ENCODE peak calls at places on chromosomes 16 and 17, in five cellular contexts. Q is colonic mucosa, V is endothelial cell, I is keratinocyte, L is HCT116. C is an unnamed sample.

GRCh38 chr16:65202461-65202860 is 80.6 kb upstream of the CDH11 start:
- DNase-seq in Q (no peak), V (no peak), I (peak; percentile 5), L (no peak), C (no peak)

GRCh38 chr17:81691196-81691595 is 7.4 kb downstream of the HGS start:
- DNase-seq in Q (no peak), V (no peak), I (no peak), L (no peak), C (no peak)

GRCh38 chr16:3503513-3503912 is 2.7 kb downstream of the CLUAP1 start:
- DNase-seq in Q (no peak), V (no peak), I (no peak), L (no peak), C (peak; percentile 25)

GRCh38 chr17:10600551-10600950 is 51.1 kb upstream of the MYH2 start:
- DNase-seq in Q (no peak), V (no peak), I (no peak), L (no peak), C (no peak)

GRCh38 chr16:9895817-9896216 is 286.4 kb downstream of the GRIN2A start:
- DNase-seq in Q (no peak), V (no peak), I (no peak), L (no peak), C (no peak)

GRCh38 chr17:28473542-28473941 is at the start of gene SLC13A2:
- DNase-seq in Q (peak; percentile 82), V (no peak), I (no peak), L (no peak), C (peak; percentile 28)

GRCh38 chr17:32298298-32298697 is 32.7 kb downstream of the RHBDL3 start:
- DNase-seq in Q (no peak), V (no peak), I (no peak), L (no peak), C (no peak)

GRCh38 chr16:82630219-82630618 is 3.5 kb downstream of the CDH13 start:
- DNase-seq in Q (no peak), V (no peak), I (no peak), L (no peak), C (no peak)

GRCh38 chr16:30769379-30770089 is 7.4 kb downstream of the RNF40 start:
- DNase-seq in Q (no peak), V (no peak), I (no peak), L (no peak), C (no peak)

GRCh38 chr16:67666032-67666537 is 465 bp downstream of the ENKD1 start:
- DNase-seq in Q (no peak), V (peak; percentile 49), I (no peak), L (no peak), C (peak; percentile 70)

GRCh38 chr17:82320956-82321927 is 3.8 kb upstream of the CD7 start:
- DNase-seq in Q (no peak), V (peak; percentile 66), I (no peak), L (no peak), C (no peak)

GRCh38 chr17:75749545-75750389 is 15.2 kb downstream of the GALK1 start:
- DNase-seq in Q (peak; percentile 87), V (peak; percentile 89), I (no peak), L (no peak), C (peak; percentile 87)

GRCh38 chr16:67804853-67805542 is 1.4 kb downstream of the RANBP10 start:
- DNase-seq in Q (no peak), V (no peak), I (no peak), L (no peak), C (no peak)

GRCh38 chr17:74213897-74214386 is 571 bp downstream of the TTYH2 start:
- DNase-seq in Q (peak; percentile 30), V (no peak), I (no peak), L (no peak), C (peak; percentile 39)

GRCh38 chr17:77287432-77288068 is 146.8 kb downstream of the SEC14L1 start:
- DNase-seq in Q (peak; percentile 61), V (peak; percentile 47), I (peak; percentile 76), L (peak; percentile 92), C (no peak)

DNA sequence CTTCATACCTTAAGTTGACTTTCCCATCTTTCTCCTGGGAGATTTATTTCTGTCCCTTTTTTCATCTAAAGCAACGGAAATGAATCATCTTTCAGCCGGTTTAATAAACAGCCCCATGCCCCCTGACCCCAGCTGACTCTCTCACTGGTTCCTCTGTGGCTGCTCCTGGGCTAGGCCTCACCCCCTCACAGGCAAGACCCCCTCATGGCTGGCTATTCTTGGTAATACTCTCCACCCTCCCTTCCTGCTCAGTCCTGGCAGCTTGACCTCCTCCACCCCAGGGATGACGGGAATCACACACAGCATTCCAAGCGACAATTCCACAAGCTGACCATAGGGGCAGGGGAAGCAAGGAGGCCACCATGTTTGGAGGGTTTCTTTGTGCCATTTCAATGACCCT is 1.5 kb upstream of the ADAP2 start:
- DNase-seq in Q (no peak), V (no peak), I (no peak), L (no peak), C (peak; percentile 31)
- TF ChIP-seq CTCF in Q (no peak), V (no peak), I (no peak), L (no peak), C (no peak)

GRCh38 chr16:81585785-81586184 is 141.2 kb downstream of the CMIP start:
- DNase-seq in Q (no peak), V (peak; percentile 46), I (no peak), L (peak; percentile 64), C (no peak)
- TF ChIP-seq CTCF in Q (no peak), V (peak; percentile 43), I (peak; percentile 50), L (no peak), C (no peak)

DNA sequence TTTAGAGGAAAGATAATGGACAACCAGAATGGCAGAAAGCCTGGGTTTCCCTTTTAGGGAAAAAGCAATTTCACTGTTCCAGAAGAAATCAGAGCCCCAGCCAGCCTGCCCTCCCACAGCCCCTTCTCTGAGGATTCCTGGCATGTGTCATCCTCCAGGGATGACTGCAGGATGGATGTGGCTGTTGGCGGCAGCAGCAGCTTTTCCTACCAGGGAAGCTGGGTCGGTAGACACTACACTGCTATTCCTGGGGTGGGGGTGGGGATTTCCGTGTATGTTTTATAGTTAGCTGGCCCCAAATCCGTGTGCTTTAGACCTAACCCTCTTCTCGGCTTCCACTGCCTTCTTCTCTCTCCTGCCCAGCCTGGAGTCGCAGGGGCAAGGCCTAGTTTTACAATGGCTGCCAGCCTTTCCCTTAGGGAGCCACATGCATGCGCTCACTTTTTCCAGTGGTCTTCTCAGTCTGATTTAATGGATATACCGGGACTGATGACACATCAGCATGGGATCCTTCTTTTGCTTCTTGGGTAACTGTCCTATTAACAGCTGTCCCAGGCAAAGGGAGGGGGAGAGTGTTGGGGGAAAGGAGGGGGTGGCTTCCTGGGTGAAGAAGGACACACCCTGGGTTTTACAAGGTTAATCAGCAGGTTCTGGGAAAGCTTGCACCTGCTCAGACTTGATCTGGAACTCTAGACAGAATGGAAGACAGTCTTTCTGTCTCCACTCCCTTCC is 2.7 kb upstream of the NFE2L1 start:
- DNase-seq in Q (peak; percentile 79), V (no peak), I (no peak), L (no peak), C (no peak)
- TF ChIP-seq CTCF in Q (no peak), V (no peak), I (no peak), L (no peak), C (no peak)

DNA sequence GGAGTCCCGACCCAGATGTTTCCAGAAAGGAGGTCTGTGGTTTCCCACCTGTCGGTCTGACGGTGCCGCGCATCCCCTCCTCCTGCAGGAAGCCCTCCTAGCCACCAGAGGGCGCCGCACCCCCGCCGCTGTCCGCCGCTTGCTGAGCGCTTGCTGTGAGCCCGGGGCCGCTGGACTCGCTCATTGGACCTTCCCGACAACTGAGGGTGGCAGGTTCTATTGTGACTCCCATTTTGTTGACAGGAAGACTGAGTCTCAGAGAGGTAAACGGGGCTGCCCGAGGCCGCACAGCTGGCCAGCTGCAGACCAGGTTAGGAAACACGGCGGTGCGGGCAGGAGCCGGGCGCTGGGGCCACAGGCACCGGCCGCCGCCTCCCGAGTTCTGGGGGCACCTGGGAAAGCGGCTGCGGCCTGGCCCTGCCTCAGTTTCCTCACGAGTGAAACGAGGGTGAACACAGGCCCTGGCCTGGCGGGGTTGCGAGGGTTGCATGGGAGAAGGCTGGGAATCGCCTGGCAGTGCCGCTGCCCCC is 191.1 kb upstream of the CIBAR2 start:
- DNase-seq in Q (peak; percentile 63), V (peak; percentile 80), I (no peak), L (peak; percentile 65), C (peak; percentile 82)
- TF ChIP-seq CTCF in Q (peak; percentile 90), V (peak; percentile 95), I (peak; percentile 97), L (no peak), C (peak; percentile 96)

C was measured in tibial artery.